ENCODE peak calls at places on chromosomes 7 and 10, in eight cellular contexts. Q, J, G, A, W, Y, T and I are unnamed samples.

GRCh38 chr10:86723009-86723408 is 33.4 kb upstream of the BMPR1A start:
- DNase-seq in T (no peak), G (no peak), W (no peak), A (no peak), J (no peak), Q (no peak), Y (no peak), I (no peak)

GRCh38 chr10:32446701-32447406 is 914 bp downstream of the CCDC7 start:
- DNase-seq in A (no peak), Q (peak), G (peak), Y (no peak), W (no peak), T (no peak), J (peak), I (peak)

GRCh38 chr7:66837007-66837406 is 84.0 kb upstream of the TMEM248 start:
- DNase-seq in A (no peak), T (peak), Y (no peak), Q (no peak), J (no peak), G (no peak), W (no peak), I (peak)

GRCh38 chr10:133422821-133423771 is 1.3 kb downstream of the SPRN start:
- DNase-seq in G (peak), Q (peak), J (no peak), T (peak), W (peak), A (no peak), Y (no peak), I (no peak)

GRCh38 chr7:54394877-54395276 is 147.3 kb upstream of the VSTM2A start:
- DNase-seq in A (no peak), Y (no peak), G (peak), Q (no peak), T (no peak), W (no peak), J (no peak), I (no peak)

GRCh38 chr7:16359201-16359600 is 62.1 kb downstream of the CRPPA start:
- DNase-seq in Q (no peak), T (no peak), A (no peak), W (no peak), Y (no peak), G (no peak), J (no peak), I (no peak)

GRCh38 chr10:25725917-25726716 is 207.9 kb upstream of the MYO3A start:
- DNase-seq in G (peak), T (peak), Y (no peak), Q (peak), A (peak), J (peak), W (no peak), I (peak)

GRCh38 chr10:13099666-13100348 is at the start of gene OPTN:
- DNase-seq in Y (peak), T (peak), W (peak), A (peak), Q (peak), G (peak), J (peak), I (peak)

GRCh38 chr10:71829171-71829570 is 21.9 kb downstream of the PSAP start:
- DNase-seq in T (no peak), A (no peak), G (no peak), Y (peak), W (no peak), J (no peak), Q (no peak), I (no peak)

GRCh38 chr10:93600861-93601773 is at the start of gene RBP4:
- DNase-seq in T (peak), A (no peak), J (peak), G (peak), Y (peak), Q (peak), W (peak), I (no peak)

GRCh38 chr7:152528612-152529011 is 92.8 kb upstream of the KMT2C start:
- DNase-seq in Y (no peak), A (no peak), T (no peak), G (no peak), J (no peak), W (no peak), Q (no peak), I (no peak)

GRCh38 chr10:1287493-1288480 is 231.6 kb downstream of the WDR37 start:
- DNase-seq in J (no peak), A (no peak), T (no peak), Y (no peak), G (no peak), Q (no peak), W (no peak), I (no peak)

GRCh38 chr7:77413861-77414424 is 2.2 kb downstream of the GSAP start:
- DNase-seq in Q (peak), Y (no peak), G (no peak), T (no peak), W (no peak), J (no peak), A (no peak), I (no peak)

GRCh38 chr10:70777063-70777875 is 7.9 kb downstream of the TBATA start:
- DNase-seq in Y (no peak), W (no peak), G (no peak), Q (peak), J (no peak), T (peak), A (no peak), I (no peak)

GRCh38 chr7:114819629-114820362 is 102.1 kb upstream of the MDFIC start:
- DNase-seq in T (no peak), W (no peak), J (peak), G (no peak), Q (peak), A (no peak), Y (no peak), I (no peak)

GRCh38 chr7:53237344-53237913 is 202.0 kb downstream of the POM121L12 start:
- DNase-seq in J (no peak), Y (peak), Q (no peak), T (no peak), W (no peak), G (no peak), A (no peak), I (no peak)

GRCh38 chr7:158085741-158086695 is 501.6 kb downstream of the PTPRN2 start:
- DNase-seq in A (no peak), G (no peak), T (no peak), Q (no peak), Y (no peak), W (no peak), J (no peak), I (no peak)

GRCh38 chr7:76285604-76286374 is 16.7 kb upstream of the HSPB1 start:
- DNase-seq in Y (no peak), Q (no peak), W (no peak), A (no peak), T (peak), G (no peak), J (no peak), I (no peak)

GRCh38 chr7:65239707-65240352 is 133.8 kb upstream of the ZNF92 start:
- DNase-seq in T (peak), Y (peak), J (peak), Q (peak), A (peak), G (peak), W (peak), I (no peak)

GRCh38 chr7:79912213-79912633 is 222.4 kb upstream of the GNAI1 start:
- DNase-seq in J (no peak), Y (no peak), A (no peak), W (no peak), G (no peak), Q (no peak), T (no peak), I (no peak)

GRCh38 chr10:71268247-71268691 is 50.8 kb upstream of the SLC29A3 start:
- DNase-seq in Q (peak), W (no peak), J (peak), T (peak), G (no peak), Y (peak), A (no peak), I (no peak)

GRCh38 chr10:89215511-89215910 is 8.4 kb upstream of the CH25H start:
- DNase-seq in Y (no peak), T (no peak), G (no peak), A (no peak), W (no peak), Q (peak), J (no peak), I (no peak)

GRCh38 chr7:135620980-135621850 is 41.1 kb upstream of the STMP1 start:
- DNase-seq in A (peak), Y (no peak), G (peak), W (no peak), T (no peak), J (peak), Q (peak), I (peak)

GRCh38 chr7:131638641-131639430 is 82.4 kb upstream of the PODXL start:
- DNase-seq in W (no peak), Q (no peak), G (no peak), Y (no peak), J (no peak), T (no peak), A (no peak), I (no peak)

GRCh38 chr7:831596-832291 is 532 bp upstream of the SUN1 start:
- DNase-seq in Y (peak), Q (peak), A (peak), G (no peak), J (no peak), W (no peak), T (no peak), I (peak)

GRCh38 chr10:16436367-16436757 is 448 bp upstream of the PTER start:
- DNase-seq in Q (no peak), Y (no peak), A (no peak), J (no peak), T (no peak), W (no peak), G (no peak), I (peak)

GRCh38 chr10:789831-790701 is 100.6 kb upstream of the DIP2C start:
- DNase-seq in T (no peak), W (no peak), G (no peak), A (no peak), Q (peak), Y (no peak), J (no peak), I (no peak)

GRCh38 chr10:97686301-97686961 is 610 bp downstream of the AVPI1 start:
- DNase-seq in A (no peak), W (no peak), Q (no peak), J (no peak), G (no peak), T (no peak), Y (no peak), I (peak)

GRCh38 chr7:47170516-47170915 is 411.4 kb downstream of the TNS3 start:
- DNase-seq in W (no peak), A (no peak), Y (no peak), Q (peak), T (no peak), G (peak), J (no peak), I (no peak)

GRCh38 chr10:605632-606325 is 83.7 kb downstream of the DIP2C start:
- DNase-seq in Y (peak), Q (no peak), W (no peak), G (no peak), A (no peak), T (no peak), J (no peak), I (no peak)

GRCh38 chr7:34317039-34317438 is 341.0 kb upstream of the NPSR1 start:
- DNase-seq in A (no peak), T (no peak), Y (no peak), W (no peak), J (no peak), G (no peak), Q (no peak), I (no peak)

GRCh38 chr7:158847451-158847866 is 8.9 kb upstream of the DYNC2I1 start:
- DNase-seq in Q (no peak), G (no peak), J (no peak), Y (no peak), T (no peak), W (no peak), A (no peak), I (no peak)

GRCh38 chr7:83155996-83156395 is 6.7 kb downstream of the PCLO start:
- DNase-seq in J (no peak), G (no peak), A (no peak), Q (no peak), W (no peak), T (no peak), Y (no peak), I (no peak)

GRCh38 chr10:13351340-13351915 is 3.3 kb upstream of the SEPHS1 start:
- DNase-seq in J (no peak), A (no peak), G (no peak), Q (no peak), W (no peak), Y (no peak), T (peak), I (peak)

GRCh38 chr10:68082815-68083395 is 7.8 kb upstream of the HERC4 start:
- DNase-seq in Y (no peak), A (no peak), G (no peak), Q (peak), W (no peak), T (no peak), J (no peak), I (no peak)

GRCh38 chr7:43679210-43680068 is 49.9 kb downstream of the COA1 start:
- DNase-seq in Q (no peak), A (no peak), T (no peak), Y (no peak), J (no peak), G (no peak), W (no peak), I (peak)

GRCh38 chr10:93224005-93224779 is 150.5 kb downstream of the CYP26A1 start:
- DNase-seq in Y (no peak), W (no peak), T (no peak), J (peak), Q (no peak), A (no peak), G (no peak), I (no peak)

GRCh38 chr7:132249591-132249971 is 326.7 kb downstream of the PLXNA4 start:
- DNase-seq in G (no peak), W (no peak), Y (no peak), T (peak), J (peak), Q (peak), A (no peak), I (no peak)

GRCh38 chr7:138116156-138116555 is 39.9 kb downstream of the AKR1D1 start:
- DNase-seq in Y (no peak), Q (peak), J (no peak), G (no peak), T (no peak), W (no peak), A (no peak), I (no peak)